ENCODE peak calls at places on chromosomes 5 and 9, in five cellular contexts. L, K, F, N and I are unnamed samples. For H3K4me1, the result is how much of the 10 kb centered on the place peaks cover.

GRCh38 chr5:54743997-54744788 is 226.6 kb downstream of the SNX18 start:
- DNase-seq in N (peak), K (no peak), L (peak), F (no peak), I (peak)

GRCh38 chr9:133787749-133788015 is 49.5 kb upstream of the SARDH start:
- DNase-seq in K (no peak), F (peak), N (peak), L (peak), I (no peak)

GRCh38 chr9:31034311-31034710 is 1350.1 kb upstream of the ACO1 start:
- DNase-seq in L (no peak), K (no peak), N (no peak), F (no peak), I (peak)

GRCh38 chr5:138900281-138900965 is 25.3 kb upstream of the LRRTM2 start:
- DNase-seq in K (no peak), N (peak), L (peak), F (no peak), I (no peak)

GRCh38 chr9:114349713-114350480 is 20.2 kb downstream of the ORM2 start:
- DNase-seq in F (no peak), L (no peak), N (no peak), K (no peak), I (no peak)

GRCh38 chr9:8826281-8826680 is 1026.7 kb upstream of the DMAC1 start:
- DNase-seq in F (no peak), K (no peak), L (no peak), N (no peak), I (no peak)

GRCh38 chr9:107213561-107214028 is 69.5 kb upstream of the RAD23B start:
- DNase-seq in K (no peak), L (peak), F (no peak), N (peak), I (no peak)

GRCh38 chr5:88876714-88877113 is 6.3 kb downstream of the MEF2C start:
- DNase-seq in F (no peak), K (no peak), L (no peak), N (no peak), I (no peak)

GRCh38 chr5:337565-338130 is 16.1 kb downstream of the AHRR start:
- DNase-seq in L (peak), N (no peak), K (no peak), F (peak), I (no peak)

GRCh38 chr5:57900356-57900944 is 417.8 kb upstream of the ACTBL2 start:
- DNase-seq in K (no peak), N (no peak), L (peak), F (no peak), I (no peak)

GRCh38 chr9:5799314-5799713 is 33.6 kb downstream of the ERMP1 start:
- DNase-seq in N (peak), K (no peak), F (no peak), L (peak), I (no peak)

GRCh38 chr9:131258186-131258585 is 18.1 kb downstream of the FAM78A start:
- DNase-seq in L (no peak), F (no peak), K (peak), N (no peak), I (no peak)

GRCh38 chr5:142072488-142072887 is 36.1 kb upstream of the NDFIP1 start:
- DNase-seq in K (no peak), F (no peak), N (no peak), L (no peak), I (no peak)

GRCh38 chr5:163094492-163095180 is 342.8 kb upstream of the CCNG1 start:
- DNase-seq in F (no peak), N (no peak), K (no peak), L (no peak), I (no peak)

GRCh38 chr5:73954381-73954780 is 328.4 kb downstream of the ARHGEF28 start:
- DNase-seq in F (no peak), L (no peak), K (no peak), N (no peak), I (no peak)

GRCh38 chr9:125649315-125649714 is 57.7 kb downstream of the MAPKAP1 start:
- DNase-seq in N (peak), F (no peak), L (peak), K (no peak), I (no peak)

GRCh38 chr9:72506615-72507014 is 14.8 kb upstream of the TMC1 start:
- DNase-seq in N (no peak), K (no peak), L (no peak), F (no peak), I (no peak)

GRCh38 chr5:2496126-2496525 is 255.4 kb downstream of the IRX2 start:
- DNase-seq in L (no peak), K (no peak), F (no peak), N (no peak), I (no peak)

GRCh38 chr9:85163415-85163814 is 493.9 kb downstream of the NTRK2 start:
- DNase-seq in K (no peak), N (no peak), L (peak), F (no peak), I (no peak)

GRCh38 chr9:130898552-130898852 is 1.9 kb upstream of the QRFP start:
- DNase-seq in L (no peak), N (no peak), F (no peak), K (no peak), I (peak)

GRCh38 chr5:85293139-85293785 is 908.6 kb upstream of the EDIL3 start:
- DNase-seq in L (no peak), N (no peak), K (no peak), F (no peak), I (peak)

GRCh38 chr5:16160706-16161105 is 18.9 kb downstream of the MARCHF11 start:
- DNase-seq in K (no peak), N (peak), F (peak), L (peak), I (peak)

GRCh38 chr9:34927061-34927460 is 31.0 kb upstream of the PHF24 start:
- DNase-seq in F (no peak), L (no peak), N (no peak), K (no peak), I (no peak)

GRCh38 chr9:108477538-108478006 is 378.2 kb downstream of the ACTL7B start:
- DNase-seq in N (no peak), K (no peak), L (peak), F (no peak), I (no peak)

GRCh38 chr5:156259618-156260017 is 67.3 kb upstream of the SGCD start:
- DNase-seq in F (no peak), L (no peak), K (no peak), N (no peak), I (no peak)

GRCh38 chr5:80193421-80193820 is 62.4 kb downstream of the SERINC5 start:
- DNase-seq in L (no peak), N (no peak), F (no peak), K (no peak), I (no peak)

GRCh38 chr5:88680253-88681132 is 202.5 kb downstream of the MEF2C start:
- DNase-seq in K (peak), L (peak), N (peak), F (peak), I (peak)

GRCh38 chr5:115330868-115331267 is 34.4 kb upstream of the CCDC112 start:
- DNase-seq in N (no peak), F (no peak), K (no peak), L (no peak), I (no peak)

GRCh38 chr5:42059778-42060464 is 134.8 kb downstream of the FBXO4 start:
- DNase-seq in F (no peak), N (no peak), K (no peak), L (no peak), I (no peak)

GRCh38 chr9:90641090-90641489 is 1.5 kb downstream of the DIRAS2 start:
- DNase-seq in K (no peak), L (no peak), N (no peak), F (no peak), I (no peak)

GRCh38 chr5:150295741-150296486 is 6.3 kb upstream of the CAMK2A start:
- DNase-seq in F (no peak), L (no peak), N (no peak), K (no peak), I (no peak)
- H3K4me1 ChIP-seq in F (under half), L (under half), N (under half), K (under half), I (under half)

GRCh38 chr9:78261403-78262001 is 25.6 kb downstream of the CEP78 start:
- DNase-seq in L (peak), N (peak), F (no peak), K (no peak), I (no peak)
- TF ChIP-seq CTCF in L (no peak), N (peak), F (no peak), K (peak), I (peak)

GRCh38 chr9:14400658-14400995 is 86.7 kb upstream of the NFIB start:
- DNase-seq in F (no peak), L (peak), N (peak), K (peak), I (peak)
- H3K4me1 ChIP-seq in F (under half), L (under half), N (under half), K (under half), I (under half)

DNA sequence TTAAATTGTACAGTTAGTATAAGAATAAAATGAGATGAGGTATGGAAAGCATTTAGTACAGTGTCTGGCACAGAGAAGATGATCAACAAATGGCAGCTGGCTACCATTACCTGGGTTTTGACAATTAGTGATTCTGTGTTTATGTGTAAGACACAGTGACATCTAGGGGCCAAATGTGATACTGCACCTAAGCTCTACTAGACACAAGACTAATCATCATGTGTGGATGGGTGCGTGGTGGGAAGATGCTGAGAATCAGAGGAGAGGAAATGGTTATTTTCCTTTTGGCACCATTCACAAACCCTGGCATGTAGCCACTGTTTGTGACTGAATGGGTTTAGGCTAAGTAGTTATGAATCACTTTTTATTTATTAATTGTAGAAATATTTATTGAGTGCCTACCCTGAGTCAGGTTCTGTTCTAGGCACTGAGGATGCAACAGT is 109.8 kb upstream of the TBC1D2 start:
- DNase-seq in K (no peak), F (no peak), L (peak), N (peak), I (no peak)
- TF ChIP-seq CTCF in K (peak), F (peak), L (peak), N (peak), I (peak)

GRCh38 chr9:79689576-79689975 is 117.8 kb downstream of the TLE4 start:
- DNase-seq in K (no peak), N (no peak), F (no peak), L (no peak), I (no peak)

GRCh38 chr9:79686381-79687130 is 114.8 kb downstream of the TLE4 start:
- DNase-seq in L (peak), K (no peak), N (peak), F (no peak), I (no peak)

GRCh38 chr9:79685576-79685975 is 113.8 kb downstream of the TLE4 start:
- DNase-seq in K (no peak), F (no peak), N (no peak), L (peak), I (no peak)

GRCh38 chr9:79687131-79687447 is 115.3 kb downstream of the TLE4 start:
- DNase-seq in F (no peak), L (peak), N (peak), K (no peak), I (no peak)

DNA sequence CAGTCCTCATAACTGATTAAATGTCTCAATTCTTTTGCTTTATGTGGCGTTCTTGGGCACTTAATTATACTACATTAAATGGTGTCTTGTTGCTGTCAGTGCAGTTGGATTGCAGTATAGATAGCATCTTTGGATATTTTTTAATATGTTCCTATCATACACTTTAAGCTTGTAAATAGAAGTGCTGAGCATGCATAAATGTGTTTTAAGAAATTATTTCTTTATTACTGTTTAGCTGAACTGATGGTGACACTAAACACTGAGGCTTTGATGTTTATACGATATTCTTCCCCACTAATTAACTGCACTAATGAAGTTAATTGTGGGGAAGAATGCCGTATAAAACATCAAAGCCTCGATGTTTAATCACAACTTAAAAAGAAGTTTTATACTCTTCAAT is 116.6 kb downstream of the TLE4 start:
- DNase-seq in L (no peak), F (no peak), N (no peak), K (no peak), I (no peak)
- H3K4me1 ChIP-seq in L (under half), F (under half), N (under half), K (under half), I (under half)

GRCh38 chr5:72878854-72879253 is 62.4 kb downstream of the TNPO1 start:
- DNase-seq in N (no peak), K (no peak), F (no peak), L (no peak), I (no peak)
- TF ChIP-seq CTCF in N (no peak), K (no peak), F (no peak), L (no peak), I (no peak)

GRCh38 chr9:137298401-137298982 is 3.6 kb downstream of the NRARP start:
- DNase-seq in F (no peak), L (peak), K (peak), N (no peak), I (peak)
- H3K4me1 ChIP-seq in F (under half), L (under half), K (under half), N (under half), I (half or more)